ENCODE peak calls at places on chromosomes 3 and 15, in six cellular contexts. W is foreskin fibroblast; K is activated CD8-positive, alpha-beta memory T cell treated with anti-CD3 and anti-CD28 coated beads for 48 hours; R is NCI-H524; N is stimulated activated CD4-positive, alpha-beta T cell treated with anti-CD3 and anti-CD28 coated beads, Interleukin-1b, Interleukin-23, amount 100 ng/mL, for 4 hours; E is T1000. F is an unnamed sample.

GRCh38 chr3:13352621-13353131 is 67.4 kb downstream of the NUP210 start:
- DNase-seq in W (no peak), N (no peak), K (no peak), E (no peak), R (no peak), F (peak; percentile 28)

GRCh38 chr3:194333212-194333980 is 17.7 kb downstream of the CPN2 start:
- DNase-seq in K (peak; percentile 67), E (no peak), W (peak; percentile 94), N (peak; percentile 89), R (no peak), F (peak; percentile 32)

GRCh38 chr15:74502301-74502700 is 38.7 kb upstream of the ARID3B start:
- DNase-seq in R (no peak), K (no peak), N (no peak), W (no peak), E (no peak), F (no peak)

GRCh38 chr3:194967126-194968117 is 281.7 kb downstream of the FAM43A start:
- DNase-seq in E (no peak), R (peak; percentile 16), W (peak; percentile 38), N (no peak), K (no peak), F (no peak)

GRCh38 chr15:78087944-78088772 is 4.2 kb upstream of the SH2D7 start:
- DNase-seq in R (no peak), E (no peak), W (no peak), K (no peak), N (no peak), F (no peak)

GRCh38 chr15:65310431-65311137 is 6.1 kb downstream of the RNU5B-1 start:
- DNase-seq in N (no peak), K (no peak), W (peak; percentile 65), R (no peak), E (no peak), F (no peak)

GRCh38 chr3:42547401-42547945 is 34.3 kb downstream of the SEC22C start:
- DNase-seq in R (peak; percentile 41), E (peak; percentile 39), W (peak; percentile 82), N (peak; percentile 58), K (peak; percentile 13), F (peak; percentile 17)

GRCh38 chr3:43497905-43498365 is 123.9 kb downstream of the ANO10 start:
- DNase-seq in E (no peak), N (no peak), K (no peak), W (peak; percentile 59), R (no peak), F (peak; percentile 31)

GRCh38 chr3:138625707-138626365 is 17.3 kb downstream of the FAIM start:
- DNase-seq in N (no peak), E (peak; percentile 2), R (no peak), W (peak; percentile 75), K (no peak), F (peak; percentile 59)

GRCh38 chr15:65847977-65848376 is 21.3 kb upstream of the RAB11A start:
- DNase-seq in N (no peak), E (no peak), W (no peak), K (no peak), R (no peak), F (no peak)

GRCh38 chr15:77497942-77498361 is 77.3 kb downstream of the HMG20A start:
- DNase-seq in E (no peak), K (no peak), W (peak; percentile 45), R (no peak), N (no peak), F (peak; percentile 41)

GRCh38 chr3:194984026-194984425 is 286.9 kb downstream of the XXYLT1 start:
- DNase-seq in E (no peak), N (no peak), R (no peak), W (no peak), K (no peak), F (no peak)

GRCh38 chr3:37855363-37855970 is 6.2 kb upstream of the CTDSPL start:
- DNase-seq in N (peak; percentile 72), E (peak; percentile 60), W (peak; percentile 87), K (peak; percentile 47), R (peak; percentile 43), F (peak; percentile 24)

GRCh38 chr3:133464573-133464972 is 64.7 kb downstream of the BFSP2 start:
- DNase-seq in K (no peak), N (no peak), R (peak; percentile 45), W (peak; percentile 66), E (no peak), F (peak; percentile 38)

GRCh38 chr3:183435701-183436100 is 7.3 kb upstream of the MCF2L2 start:
- DNase-seq in K (no peak), W (no peak), E (no peak), N (no peak), R (no peak), F (no peak)

GRCh38 chr3:125059488-125060245 is 3.9 kb upstream of the HEG1 start:
- DNase-seq in W (peak; percentile 44), R (no peak), E (no peak), N (no peak), K (no peak), F (no peak)

GRCh38 chr3:150751781-150752263 is 11.1 kb downstream of the SIAH2 start:
- DNase-seq in N (no peak), E (no peak), K (no peak), W (no peak), R (no peak), F (no peak)

GRCh38 chr3:56960234-56960917 is 100.1 kb upstream of the SPATA12 start:
- DNase-seq in W (no peak), K (no peak), N (no peak), R (no peak), E (no peak), F (no peak)

GRCh38 chr3:187210091-187210490 is 12.8 kb downstream of the RTP1 start:
- DNase-seq in E (no peak), N (no peak), W (no peak), K (no peak), R (no peak), F (no peak)

GRCh38 chr3:194381460-194381875 is 11.9 kb upstream of the LRRC15 start:
- DNase-seq in R (no peak), E (no peak), W (no peak), N (no peak), K (no peak), F (peak; percentile 9)

GRCh38 chr15:71811036-71811736 is 832 bp downstream of the NR2E3 start:
- DNase-seq in N (no peak), R (no peak), K (no peak), W (no peak), E (no peak), F (no peak)

GRCh38 chr3:81998139-81998755 is 236.8 kb upstream of the GBE1 start:
- DNase-seq in E (no peak), N (no peak), K (no peak), R (no peak), W (peak; percentile 72), F (peak; percentile 62)

GRCh38 chr3:59266551-59266950 is 216.7 kb upstream of the CFAP20DC start:
- DNase-seq in N (no peak), R (no peak), W (no peak), K (no peak), E (peak; percentile 46), F (peak; percentile 44)

GRCh38 chr3:186162221-186162620 is 53.3 kb upstream of the ETV5 start:
- DNase-seq in E (no peak), N (no peak), W (no peak), R (no peak), K (no peak), F (no peak)

GRCh38 chr3:15591235-15591634 is 10.1 kb downstream of the HACL1 start:
- DNase-seq in N (no peak), W (no peak), R (no peak), E (no peak), K (no peak), F (no peak)

GRCh38 chr3:152376351-152377183 is 107.8 kb downstream of the MBNL1 start:
- DNase-seq in K (no peak), W (peak; percentile 63), N (no peak), R (no peak), E (no peak), F (peak; percentile 56)

GRCh38 chr3:94225176-94225742 is 162.4 kb downstream of the NSUN3 start:
- DNase-seq in W (no peak), N (no peak), K (no peak), R (no peak), E (no peak), F (peak; percentile 51)

GRCh38 chr3:13853978-13854296 is 25.9 kb downstream of the WNT7A start:
- DNase-seq in R (no peak), K (no peak), E (no peak), W (no peak), N (no peak), F (no peak)

GRCh38 chr3:29764603-29765254 is 483.9 kb downstream of the RBMS3 start:
- DNase-seq in W (peak; percentile 93), R (peak; percentile 69), E (no peak), N (no peak), K (no peak), F (peak; percentile 72)

GRCh38 chr15:48858401-48858800 is 19.5 kb upstream of the EID1 start:
- DNase-seq in E (no peak), R (peak; percentile 28), K (no peak), W (peak; percentile 52), N (no peak), F (peak; percentile 65)

GRCh38 chr3:126450219-126450618 is 25.5 kb downstream of the ZXDC start:
- DNase-seq in K (no peak), N (no peak), R (no peak), E (no peak), W (no peak), F (no peak)

GRCh38 chr3:43790476-43790875 is 99.7 kb downstream of the ABHD5 start:
- DNase-seq in K (no peak), R (no peak), W (no peak), N (no peak), E (no peak), F (no peak)

GRCh38 chr15:99564221-99565030 is 1.4 kb upstream of the MEF2A start:
- DNase-seq in K (no peak), W (peak; percentile 68), E (no peak), N (no peak), R (peak; percentile 58), F (peak; percentile 75)

GRCh38 chr3:64518950-64519349 is 168.8 kb downstream of the ADAMTS9 start:
- DNase-seq in E (no peak), N (no peak), W (peak; percentile 12), K (no peak), R (no peak), F (no peak)

GRCh38 chr3:43106293-43106628 is 382 bp upstream of the POMGNT2 start:
- DNase-seq in K (no peak), N (no peak), E (no peak), R (peak; percentile 68), W (no peak), F (no peak)

GRCh38 chr15:20351448-20351961 is 190.1 kb downstream of the GOLGA6L6 start:
- DNase-seq in N (no peak), R (no peak), E (no peak), K (no peak), W (no peak), F (no peak)